ENCODE peak calls at places on chromosomes 5 and 9, in six cellular contexts. One of them, this sample, is unnamed.

GRCh38 chr5:78720997-78721396 is 72.4 kb upstream of the LHFPL2 start:
- DNase-seq in NCI-H1694 treated with DMSO at 0.1 percent for 48 hours: no peak
- DNase-seq in AG08396: no peak
- DNase-seq in GM06990: no peak
- DNase-seq in PC-3: peak; percentile 40
- DNase-seq in heart left ventricle: no peak
- DNase-seq in this sample: no peak

GRCh38 chr9:129486496-129487306 is 134.2 kb downstream of the C9orf50 start:
- DNase-seq in GM06990: no peak
- DNase-seq in NCI-H1694 treated with DMSO at 0.1 percent for 48 hours: no peak
- DNase-seq in heart left ventricle: peak; percentile 87
- DNase-seq in PC-3: no peak
- DNase-seq in AG08396: peak; percentile 66
- DNase-seq in this sample: no peak

GRCh38 chr9:4086119-4087088 is 213.5 kb downstream of the GLIS3 start:
- DNase-seq in heart left ventricle: peak; percentile 18
- DNase-seq in NCI-H1694 treated with DMSO at 0.1 percent for 48 hours: no peak
- DNase-seq in GM06990: no peak
- DNase-seq in PC-3: peak; percentile 12
- DNase-seq in AG08396: no peak
- DNase-seq in this sample: no peak

GRCh38 chr5:75286211-75286773 is 49.6 kb upstream of the ANKRD31 start:
- DNase-seq in NCI-H1694 treated with DMSO at 0.1 percent for 48 hours: no peak
- DNase-seq in GM06990: no peak
- DNase-seq in heart left ventricle: no peak
- DNase-seq in AG08396: no peak
- DNase-seq in PC-3: no peak
- DNase-seq in this sample: no peak

GRCh38 chr9:79885093-79885857 is 313.5 kb downstream of the TLE4 start:
- DNase-seq in GM06990: no peak
- DNase-seq in heart left ventricle: no peak
- DNase-seq in PC-3: no peak
- DNase-seq in AG08396: no peak
- DNase-seq in NCI-H1694 treated with DMSO at 0.1 percent for 48 hours: no peak
- DNase-seq in this sample: no peak

GRCh38 chr5:176535655-176536131 is 1.5 kb downstream of the RNF44 start:
- DNase-seq in heart left ventricle: no peak
- DNase-seq in AG08396: no peak
- DNase-seq in PC-3: peak; percentile 17
- DNase-seq in GM06990: peak; percentile 43
- DNase-seq in NCI-H1694 treated with DMSO at 0.1 percent for 48 hours: no peak
- DNase-seq in this sample: no peak

GRCh38 chr5:1180841-1181271 is 20.5 kb upstream of the SLC6A19 start:
- DNase-seq in GM06990: no peak
- DNase-seq in NCI-H1694 treated with DMSO at 0.1 percent for 48 hours: no peak
- DNase-seq in AG08396: no peak
- DNase-seq in heart left ventricle: no peak
- DNase-seq in PC-3: no peak
- DNase-seq in this sample: no peak

GRCh38 chr9:22045423-22045822 is 36.3 kb upstream of the CDKN2B start:
- DNase-seq in GM06990: no peak
- DNase-seq in NCI-H1694 treated with DMSO at 0.1 percent for 48 hours: no peak
- DNase-seq in AG08396: no peak
- DNase-seq in heart left ventricle: no peak
- DNase-seq in PC-3: no peak
- DNase-seq in this sample: no peak

GRCh38 chr5:82619097-82619496 is 340.9 kb upstream of the RPS23 start:
- DNase-seq in NCI-H1694 treated with DMSO at 0.1 percent for 48 hours: no peak
- DNase-seq in PC-3: no peak
- DNase-seq in AG08396: no peak
- DNase-seq in heart left ventricle: no peak
- DNase-seq in GM06990: no peak
- DNase-seq in this sample: no peak

GRCh38 chr5:120479066-120479465 is 15.0 kb downstream of the PRR16 start:
- DNase-seq in AG08396: no peak
- DNase-seq in PC-3: no peak
- DNase-seq in NCI-H1694 treated with DMSO at 0.1 percent for 48 hours: no peak
- DNase-seq in heart left ventricle: no peak
- DNase-seq in GM06990: no peak
- DNase-seq in this sample: no peak

GRCh38 chr9:3903273-3903672 is 377.5 kb upstream of the RFX3 start:
- DNase-seq in heart left ventricle: no peak
- DNase-seq in AG08396: no peak
- DNase-seq in PC-3: no peak
- DNase-seq in GM06990: no peak
- DNase-seq in NCI-H1694 treated with DMSO at 0.1 percent for 48 hours: no peak
- DNase-seq in this sample: no peak

GRCh38 chr5:134526483-134527155 is 1.1 kb downstream of the JADE2 start:
- DNase-seq in PC-3: peak; percentile 72
- DNase-seq in NCI-H1694 treated with DMSO at 0.1 percent for 48 hours: peak; percentile 57
- DNase-seq in heart left ventricle: peak; percentile 77
- DNase-seq in AG08396: peak; percentile 83
- DNase-seq in GM06990: peak; percentile 85
- DNase-seq in this sample: no peak

GRCh38 chr9:22446589-22446949 is at the start of gene DMRTA1:
- DNase-seq in GM06990: no peak
- DNase-seq in NCI-H1694 treated with DMSO at 0.1 percent for 48 hours: peak; percentile 64
- DNase-seq in PC-3: peak; percentile 82
- DNase-seq in heart left ventricle: peak; percentile 82
- DNase-seq in AG08396: peak; percentile 88
- DNase-seq in this sample: no peak

GRCh38 chr9:130940693-130941576 is 1.9 kb upstream of the FIBCD1 start:
- DNase-seq in heart left ventricle: peak; percentile 51
- DNase-seq in AG08396: no peak
- DNase-seq in NCI-H1694 treated with DMSO at 0.1 percent for 48 hours: no peak
- DNase-seq in GM06990: peak; percentile 60
- DNase-seq in PC-3: peak; percentile 85
- DNase-seq in this sample: no peak

GRCh38 chr9:76271755-76272154 is 122.5 kb downstream of the RFK start:
- DNase-seq in heart left ventricle: no peak
- DNase-seq in NCI-H1694 treated with DMSO at 0.1 percent for 48 hours: no peak
- DNase-seq in PC-3: no peak
- DNase-seq in GM06990: no peak
- DNase-seq in AG08396: no peak
- DNase-seq in this sample: no peak

GRCh38 chr9:21434202-21435014 is 5.8 kb upstream of the IFNA1 start:
- DNase-seq in AG08396: peak; percentile 20
- DNase-seq in PC-3: peak; percentile 83
- DNase-seq in NCI-H1694 treated with DMSO at 0.1 percent for 48 hours: peak; percentile 52
- DNase-seq in GM06990: no peak
- DNase-seq in heart left ventricle: peak; percentile 11
- DNase-seq in this sample: no peak

GRCh38 chr5:124718376-124718775 is 28.1 kb downstream of the ZNF608 start:
- DNase-seq in NCI-H1694 treated with DMSO at 0.1 percent for 48 hours: peak; percentile 59
- DNase-seq in GM06990: no peak
- DNase-seq in AG08396: no peak
- DNase-seq in PC-3: peak; percentile 6
- DNase-seq in heart left ventricle: no peak
- DNase-seq in this sample: no peak

GRCh38 chr5:146027746-146028145 is 77.6 kb downstream of the PLAC8L1 start:
- DNase-seq in heart left ventricle: no peak
- DNase-seq in AG08396: no peak
- DNase-seq in GM06990: no peak
- DNase-seq in NCI-H1694 treated with DMSO at 0.1 percent for 48 hours: no peak
- DNase-seq in PC-3: peak; percentile 96
- DNase-seq in this sample: no peak

GRCh38 chr5:1172007-1172581 is 29.3 kb upstream of the SLC6A19 start:
- DNase-seq in heart left ventricle: no peak
- DNase-seq in AG08396: no peak
- DNase-seq in GM06990: no peak
- DNase-seq in PC-3: no peak
- DNase-seq in NCI-H1694 treated with DMSO at 0.1 percent for 48 hours: no peak
- DNase-seq in this sample: no peak

GRCh38 chr9:117783828-117784227 is 79.6 kb downstream of the TLR4 start:
- DNase-seq in GM06990: peak; percentile 24
- DNase-seq in AG08396: no peak
- DNase-seq in PC-3: no peak
- DNase-seq in heart left ventricle: no peak
- DNase-seq in NCI-H1694 treated with DMSO at 0.1 percent for 48 hours: no peak
- DNase-seq in this sample: peak; percentile 67

GRCh38 chr9:98789765-98790600 is 6.4 kb downstream of the ANKS6 start:
- DNase-seq in heart left ventricle: no peak
- DNase-seq in AG08396: no peak
- DNase-seq in NCI-H1694 treated with DMSO at 0.1 percent for 48 hours: no peak
- DNase-seq in PC-3: no peak
- DNase-seq in GM06990: no peak
- DNase-seq in this sample: no peak

GRCh38 chr5:149728303-149728702 is 1.8 kb upstream of the PPARGC1B start:
- DNase-seq in heart left ventricle: no peak
- DNase-seq in PC-3: no peak
- DNase-seq in GM06990: no peak
- DNase-seq in AG08396: no peak
- DNase-seq in NCI-H1694 treated with DMSO at 0.1 percent for 48 hours: no peak
- DNase-seq in this sample: no peak

GRCh38 chr9:21266733-21267132 is 26.9 kb upstream of the IFNA14 start:
- DNase-seq in PC-3: no peak
- DNase-seq in AG08396: no peak
- DNase-seq in NCI-H1694 treated with DMSO at 0.1 percent for 48 hours: no peak
- DNase-seq in heart left ventricle: no peak
- DNase-seq in GM06990: no peak
- DNase-seq in this sample: no peak

GRCh38 chr5:151156732-151157402 is 712 bp downstream of the ANXA6 start:
- DNase-seq in NCI-H1694 treated with DMSO at 0.1 percent for 48 hours: peak; percentile 3
- DNase-seq in heart left ventricle: peak; percentile 23
- DNase-seq in AG08396: peak; percentile 35
- DNase-seq in GM06990: peak; percentile 56
- DNase-seq in PC-3: no peak
- DNase-seq in this sample: no peak

GRCh38 chr5:179430256-179431175 is 85.3 kb upstream of the ADAMTS2 start:
- DNase-seq in GM06990: no peak
- DNase-seq in heart left ventricle: no peak
- DNase-seq in AG08396: no peak
- DNase-seq in NCI-H1694 treated with DMSO at 0.1 percent for 48 hours: no peak
- DNase-seq in PC-3: no peak
- DNase-seq in this sample: no peak

GRCh38 chr5:54765327-54765726 is 220.1 kb downstream of the ESM1 start:
- DNase-seq in heart left ventricle: no peak
- DNase-seq in GM06990: no peak
- DNase-seq in NCI-H1694 treated with DMSO at 0.1 percent for 48 hours: no peak
- DNase-seq in PC-3: no peak
- DNase-seq in AG08396: no peak
- DNase-seq in this sample: no peak

GRCh38 chr5:100519075-100519474 is 16.1 kb upstream of the FAM174A start:
- DNase-seq in GM06990: no peak
- DNase-seq in NCI-H1694 treated with DMSO at 0.1 percent for 48 hours: no peak
- DNase-seq in heart left ventricle: no peak
- DNase-seq in PC-3: no peak
- DNase-seq in AG08396: no peak
- DNase-seq in this sample: no peak

GRCh38 chr5:179800696-179801201 is 5.9 kb downstream of the MGAT4B start:
- DNase-seq in NCI-H1694 treated with DMSO at 0.1 percent for 48 hours: no peak
- DNase-seq in AG08396: no peak
- DNase-seq in GM06990: no peak
- DNase-seq in PC-3: no peak
- DNase-seq in heart left ventricle: no peak
- DNase-seq in this sample: no peak

GRCh38 chr9:71245651-71246050 is 124.2 kb upstream of the TRPM3 start:
- DNase-seq in heart left ventricle: no peak
- DNase-seq in AG08396: no peak
- DNase-seq in GM06990: no peak
- DNase-seq in PC-3: no peak
- DNase-seq in NCI-H1694 treated with DMSO at 0.1 percent for 48 hours: no peak
- DNase-seq in this sample: no peak

GRCh38 chr5:122515709-122516431 is 203.8 kb downstream of the SNCAIP start:
- DNase-seq in heart left ventricle: peak; percentile 18
- DNase-seq in NCI-H1694 treated with DMSO at 0.1 percent for 48 hours: peak; percentile 77
- DNase-seq in PC-3: peak; percentile 64
- DNase-seq in GM06990: no peak
- DNase-seq in AG08396: peak; percentile 62
- DNase-seq in this sample: no peak

GRCh38 chr9:304519-305185 is 90.0 kb downstream of the DOCK8 start:
- DNase-seq in NCI-H1694 treated with DMSO at 0.1 percent for 48 hours: no peak
- DNase-seq in heart left ventricle: no peak
- DNase-seq in PC-3: peak; percentile 70
- DNase-seq in AG08396: no peak
- DNase-seq in GM06990: no peak
- DNase-seq in this sample: no peak

GRCh38 chr5:79582186-79582585 is 30.1 kb upstream of the TENT2 start:
- DNase-seq in PC-3: no peak
- DNase-seq in AG08396: no peak
- DNase-seq in heart left ventricle: no peak
- DNase-seq in GM06990: no peak
- DNase-seq in NCI-H1694 treated with DMSO at 0.1 percent for 48 hours: no peak
- DNase-seq in this sample: no peak

This sample was measured in GM12878.